ENCODE peak calls at places on chromosomes 6 and 20, in seven cellular contexts. One of them, this sample, is unnamed.
A peak's percentile ranks its signal among the peaks of the same experiment; 100 is the strongest.

GRCh38 chr6:100979269-100979668 is 98.1 kb upstream of the ASCC3 start:
- DNase-seq in fibroblast of mammary gland: no peak
- DNase-seq in lung: no peak
- DNase-seq in Peyer's patch: no peak
- DNase-seq in H9: no peak
- DNase-seq in MM.1S: no peak
- DNase-seq in right atrium auricular region: no peak
- DNase-seq in this sample: peak; percentile 2

GRCh38 chr6:75893058-75893775 is 144.2 kb downstream of the MYO6 start:
- DNase-seq in Peyer's patch: no peak
- DNase-seq in H9: no peak
- DNase-seq in MM.1S: peak; percentile 62
- DNase-seq in lung: no peak
- DNase-seq in right atrium auricular region: no peak
- DNase-seq in fibroblast of mammary gland: peak; percentile 84
- DNase-seq in this sample: peak; percentile 24

GRCh38 chr20:41395669-41396664 is 29.3 kb upstream of the EMILIN3 start:
- DNase-seq in H9: peak; percentile 55
- DNase-seq in right atrium auricular region: no peak
- DNase-seq in fibroblast of mammary gland: no peak
- DNase-seq in MM.1S: no peak
- DNase-seq in lung: no peak
- DNase-seq in Peyer's patch: no peak
- DNase-seq in this sample: no peak

GRCh38 chr6:110543106-110543505 is 66.7 kb upstream of the SLC22A16 start:
- DNase-seq in lung: no peak
- DNase-seq in right atrium auricular region: no peak
- DNase-seq in fibroblast of mammary gland: no peak
- DNase-seq in Peyer's patch: no peak
- DNase-seq in MM.1S: no peak
- DNase-seq in H9: no peak
- DNase-seq in this sample: no peak

GRCh38 chr20:3000852-3001523 is 42.4 kb upstream of the GNRH2 start:
- DNase-seq in MM.1S: peak; percentile 67
- DNase-seq in Peyer's patch: no peak
- DNase-seq in fibroblast of mammary gland: peak; percentile 80
- DNase-seq in right atrium auricular region: no peak
- DNase-seq in H9: no peak
- DNase-seq in lung: no peak
- DNase-seq in this sample: no peak

GRCh38 chr6:140490086-140490485 is 1115.6 kb upstream of the CITED2 start:
- DNase-seq in MM.1S: no peak
- DNase-seq in Peyer's patch: no peak
- DNase-seq in fibroblast of mammary gland: peak; percentile 45
- DNase-seq in right atrium auricular region: no peak
- DNase-seq in lung: no peak
- DNase-seq in H9: no peak
- DNase-seq in this sample: no peak

GRCh38 chr6:149862901-149863595 is 1.1 kb downstream of the LRP11 start:
- DNase-seq in H9: peak; percentile 51
- DNase-seq in MM.1S: peak; percentile 51
- DNase-seq in lung: peak; percentile 80
- DNase-seq in Peyer's patch: peak; percentile 43
- DNase-seq in right atrium auricular region: peak; percentile 75
- DNase-seq in fibroblast of mammary gland: peak; percentile 50
- DNase-seq in this sample: peak; percentile 73

GRCh38 chr6:107235521-107235920 is 120.2 kb upstream of the BEND3 start:
- DNase-seq in fibroblast of mammary gland: peak; percentile 66
- DNase-seq in MM.1S: no peak
- DNase-seq in lung: no peak
- DNase-seq in Peyer's patch: no peak
- DNase-seq in H9: no peak
- DNase-seq in right atrium auricular region: no peak
- DNase-seq in this sample: no peak

GRCh38 chr6:170172825-170173231 is 118.0 kb downstream of the DLL1 start:
- DNase-seq in Peyer's patch: no peak
- DNase-seq in fibroblast of mammary gland: no peak
- DNase-seq in H9: no peak
- DNase-seq in lung: no peak
- DNase-seq in right atrium auricular region: no peak
- DNase-seq in MM.1S: no peak
- DNase-seq in this sample: no peak

GRCh38 chr6:21935561-21936028 is 342.0 kb downstream of the SOX4 start:
- DNase-seq in H9: peak; percentile 64
- DNase-seq in Peyer's patch: no peak
- DNase-seq in fibroblast of mammary gland: peak; percentile 72
- DNase-seq in right atrium auricular region: no peak
- DNase-seq in lung: peak; percentile 32
- DNase-seq in MM.1S: no peak
- DNase-seq in this sample: peak; percentile 10

GRCh38 chr6:72646604-72647485 is 25.0 kb downstream of the KCNQ5 start:
- DNase-seq in fibroblast of mammary gland: peak; percentile 8
- DNase-seq in H9: no peak
- DNase-seq in Peyer's patch: no peak
- DNase-seq in right atrium auricular region: no peak
- DNase-seq in MM.1S: no peak
- DNase-seq in lung: no peak
- DNase-seq in this sample: no peak

GRCh38 chr6:87826376-87826775 is 124.3 kb upstream of the AKIRIN2 start:
- DNase-seq in right atrium auricular region: no peak
- DNase-seq in Peyer's patch: no peak
- DNase-seq in H9: no peak
- DNase-seq in lung: no peak
- DNase-seq in MM.1S: no peak
- DNase-seq in fibroblast of mammary gland: no peak
- DNase-seq in this sample: no peak

GRCh38 chr6:23663652-23664051 is 462.4 kb upstream of the NRSN1 start:
- DNase-seq in MM.1S: no peak
- DNase-seq in lung: no peak
- DNase-seq in H9: no peak
- DNase-seq in fibroblast of mammary gland: no peak
- DNase-seq in Peyer's patch: no peak
- DNase-seq in right atrium auricular region: no peak
- DNase-seq in this sample: no peak

GRCh38 chr6:30154709-30155521 is 6.1 kb downstream of the TRIM10 start:
- DNase-seq in right atrium auricular region: no peak
- DNase-seq in MM.1S: peak; percentile 40
- DNase-seq in fibroblast of mammary gland: peak; percentile 78
- DNase-seq in H9: no peak
- DNase-seq in lung: no peak
- DNase-seq in Peyer's patch: no peak
- DNase-seq in this sample: no peak

GRCh38 chr6:98724537-98724936 is 109.8 kb upstream of the POU3F2 start:
- DNase-seq in Peyer's patch: no peak
- DNase-seq in fibroblast of mammary gland: no peak
- DNase-seq in lung: no peak
- DNase-seq in MM.1S: no peak
- DNase-seq in right atrium auricular region: no peak
- DNase-seq in H9: no peak
- DNase-seq in this sample: no peak

GRCh38 chr20:52727740-52728456 is 244.3 kb upstream of the TSHZ2 start:
- DNase-seq in H9: no peak
- DNase-seq in right atrium auricular region: no peak
- DNase-seq in fibroblast of mammary gland: no peak
- DNase-seq in Peyer's patch: no peak
- DNase-seq in lung: no peak
- DNase-seq in MM.1S: no peak
- DNase-seq in this sample: no peak

GRCh38 chr6:152295346-152295745 is 341.8 kb downstream of the SYNE1 start:
- DNase-seq in right atrium auricular region: no peak
- DNase-seq in H9: no peak
- DNase-seq in lung: peak; percentile 32
- DNase-seq in fibroblast of mammary gland: peak; percentile 99
- DNase-seq in Peyer's patch: no peak
- DNase-seq in MM.1S: no peak
- DNase-seq in this sample: no peak

GRCh38 chr20:40970218-40970617 is 58.4 kb upstream of the TOP1 start:
- DNase-seq in MM.1S: no peak
- DNase-seq in Peyer's patch: peak; percentile 9
- DNase-seq in fibroblast of mammary gland: no peak
- DNase-seq in lung: no peak
- DNase-seq in right atrium auricular region: no peak
- DNase-seq in H9: peak; percentile 69
- DNase-seq in this sample: no peak

GRCh38 chr6:158536084-158536890 is 23.6 kb upstream of the TMEM181 start:
- DNase-seq in fibroblast of mammary gland: peak; percentile 77
- DNase-seq in MM.1S: peak; percentile 36
- DNase-seq in right atrium auricular region: no peak
- DNase-seq in lung: peak; percentile 60
- DNase-seq in Peyer's patch: peak; percentile 32
- DNase-seq in H9: peak; percentile 85
- DNase-seq in this sample: peak; percentile 94

GRCh38 chr6:46501136-46502089 is 10.2 kb upstream of the RCAN2 start:
- DNase-seq in Peyer's patch: no peak
- DNase-seq in MM.1S: no peak
- DNase-seq in H9: no peak
- DNase-seq in right atrium auricular region: no peak
- DNase-seq in fibroblast of mammary gland: peak; percentile 44
- DNase-seq in lung: no peak
- DNase-seq in this sample: no peak

GRCh38 chr20:20946122-20946759 is 159.9 kb downstream of the LINC00237 start:
- DNase-seq in lung: no peak
- DNase-seq in right atrium auricular region: no peak
- DNase-seq in MM.1S: no peak
- DNase-seq in fibroblast of mammary gland: no peak
- DNase-seq in H9: no peak
- DNase-seq in Peyer's patch: no peak
- DNase-seq in this sample: no peak

GRCh38 chr20:40991181-40991889 is 37.3 kb upstream of the TOP1 start:
- DNase-seq in right atrium auricular region: no peak
- DNase-seq in lung: peak; percentile 40
- DNase-seq in Peyer's patch: peak; percentile 82
- DNase-seq in MM.1S: peak; percentile 86
- DNase-seq in fibroblast of mammary gland: no peak
- DNase-seq in H9: no peak
- DNase-seq in this sample: no peak

GRCh38 chr6:20583447-20583806 is 49.2 kb downstream of the CDKAL1 start:
- DNase-seq in right atrium auricular region: no peak
- DNase-seq in H9: no peak
- DNase-seq in fibroblast of mammary gland: no peak
- DNase-seq in MM.1S: no peak
- DNase-seq in Peyer's patch: no peak
- DNase-seq in lung: no peak
- DNase-seq in this sample: no peak

GRCh38 chr20:48584391-48585249 is 243.2 kb downstream of the PREX1 start:
- DNase-seq in lung: no peak
- DNase-seq in fibroblast of mammary gland: no peak
- DNase-seq in H9: no peak
- DNase-seq in right atrium auricular region: no peak
- DNase-seq in Peyer's patch: no peak
- DNase-seq in MM.1S: no peak
- DNase-seq in this sample: peak; percentile 21

DNA sequence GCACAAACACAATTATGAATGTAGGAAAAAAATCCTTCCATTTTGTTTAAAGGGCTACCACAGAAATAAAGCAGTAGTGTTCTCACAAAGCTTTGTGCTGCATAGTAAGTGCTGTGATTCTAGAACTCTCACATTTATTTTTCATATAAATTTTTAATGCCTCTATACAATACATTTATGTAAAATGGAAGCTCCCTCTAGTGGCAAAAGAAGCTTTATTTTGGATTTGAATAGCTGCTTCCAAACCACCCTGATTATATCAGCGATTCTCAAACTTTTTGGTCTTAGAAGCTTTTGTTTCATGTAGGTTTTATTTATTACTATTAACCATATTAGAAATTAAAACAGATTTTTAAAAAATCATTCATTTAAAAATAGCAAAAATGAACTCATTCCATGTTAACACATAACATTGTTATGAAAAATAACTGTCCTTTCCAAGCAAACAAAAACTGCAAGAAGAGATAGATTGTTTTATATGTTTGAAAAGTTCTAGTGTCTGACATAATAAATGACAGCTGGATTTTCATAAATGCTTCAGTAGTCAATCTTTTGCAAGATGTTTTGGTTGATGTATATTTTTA is 38.4 kb downstream of the HS3ST5 start:
- DNase-seq in fibroblast of mammary gland: peak; percentile 24
- DNase-seq in right atrium auricular region: no peak
- DNase-seq in MM.1S: peak; percentile 17
- DNase-seq in Peyer's patch: no peak
- DNase-seq in H9: no peak
- DNase-seq in lung: no peak
- DNase-seq in this sample: no peak
- TF ChIP-seq CTCF in fibroblast of mammary gland: peak; percentile 50
- TF ChIP-seq CTCF in right atrium auricular region: peak; percentile 59
- TF ChIP-seq CTCF in MM.1S: peak; percentile 42
- TF ChIP-seq CTCF in Peyer's patch: peak; percentile 5
- TF ChIP-seq CTCF in H9: peak; percentile 70
- TF ChIP-seq CTCF in lung: no peak
- TF ChIP-seq CTCF in this sample: peak; percentile 39

GRCh38 chr20:24212494-24212893 is 223.9 kb upstream of the GGTLC1 start:
- DNase-seq in Peyer's patch: no peak
- DNase-seq in MM.1S: no peak
- DNase-seq in fibroblast of mammary gland: no peak
- DNase-seq in right atrium auricular region: no peak
- DNase-seq in H9: no peak
- DNase-seq in lung: no peak
- DNase-seq in this sample: no peak
- TF ChIP-seq CTCF in Peyer's patch: no peak
- TF ChIP-seq CTCF in MM.1S: no peak
- TF ChIP-seq CTCF in fibroblast of mammary gland: no peak
- TF ChIP-seq CTCF in right atrium auricular region: no peak
- TF ChIP-seq CTCF in H9: no peak
- TF ChIP-seq CTCF in lung: no peak
- TF ChIP-seq CTCF in this sample: no peak

GRCh38 chr6:130870179-130870881 is 43.1 kb downstream of the SMLR1 start:
- DNase-seq in Peyer's patch: no peak
- DNase-seq in right atrium auricular region: no peak
- DNase-seq in H9: no peak
- DNase-seq in lung: no peak
- DNase-seq in fibroblast of mammary gland: no peak
- DNase-seq in MM.1S: peak; percentile 44
- DNase-seq in this sample: no peak

GRCh38 chr6:130869681-130870080 is 42.5 kb downstream of the SMLR1 start:
- DNase-seq in fibroblast of mammary gland: no peak
- DNase-seq in lung: no peak
- DNase-seq in H9: no peak
- DNase-seq in Peyer's patch: no peak
- DNase-seq in right atrium auricular region: no peak
- DNase-seq in MM.1S: no peak
- DNase-seq in this sample: no peak

GRCh38 chr6:130872250-130873095 is 45.3 kb downstream of the SMLR1 start:
- DNase-seq in right atrium auricular region: peak; percentile 78
- DNase-seq in fibroblast of mammary gland: peak; percentile 56
- DNase-seq in Peyer's patch: peak; percentile 67
- DNase-seq in lung: peak; percentile 59
- DNase-seq in H9: peak; percentile 60
- DNase-seq in MM.1S: peak; percentile 67
- DNase-seq in this sample: peak; percentile 83
- TF ChIP-seq CTCF in right atrium auricular region: peak; percentile 87
- TF ChIP-seq CTCF in fibroblast of mammary gland: peak; percentile 98
- TF ChIP-seq CTCF in Peyer's patch: peak; percentile 76
- TF ChIP-seq CTCF in lung: peak; percentile 60
- TF ChIP-seq CTCF in H9: peak; percentile 94
- TF ChIP-seq CTCF in MM.1S: peak; percentile 93
- TF ChIP-seq CTCF in this sample: peak; percentile 93

GRCh38 chr20:45821942-45822341 is 5.2 kb downstream of the TNNC2 start:
- DNase-seq in lung: no peak
- DNase-seq in MM.1S: no peak
- DNase-seq in H9: no peak
- DNase-seq in fibroblast of mammary gland: no peak
- DNase-seq in right atrium auricular region: no peak
- DNase-seq in Peyer's patch: no peak
- DNase-seq in this sample: no peak
- TF ChIP-seq CTCF in lung: no peak
- TF ChIP-seq CTCF in MM.1S: no peak
- TF ChIP-seq CTCF in H9: no peak
- TF ChIP-seq CTCF in fibroblast of mammary gland: no peak
- TF ChIP-seq CTCF in right atrium auricular region: no peak
- TF ChIP-seq CTCF in Peyer's patch: no peak
- TF ChIP-seq CTCF in this sample: no peak

This sample was measured in nephron progenitor cell.